ENCODE peak calls at places on chromosome 14, in five cellular contexts. X is IMR-90, J is neuronal stem cell, I is HepG2, S is A549. T is an unnamed sample.

GRCh38 chr14:79836577-79836976 is 374.7 kb downstream of the DIO2 start:
- DNase-seq in X (peak; percentile 66), J (no peak), I (no peak), S (no peak), T (no peak)

GRCh38 chr14:93464271-93464670 is 33.5 kb downstream of the UNC79 start:
- DNase-seq in X (no peak), J (no peak), I (no peak), S (no peak), T (no peak)

GRCh38 chr14:50741571-50741970 is 73.5 kb upstream of the SAV1 start:
- DNase-seq in X (peak; percentile 70), J (no peak), I (no peak), S (peak; percentile 46), T (peak; percentile 43)

GRCh38 chr14:29037428-29037827 is 270.8 kb downstream of the FOXG1 start:
- DNase-seq in X (peak; percentile 79), J (no peak), I (no peak), S (no peak), T (no peak)

GRCh38 chr14:71563754-71564153 is 368.5 kb upstream of the RGS6 start:
- DNase-seq in X (no peak), J (no peak), I (no peak), S (no peak), T (no peak)

GRCh38 chr14:21840765-21841164 is 167.1 kb upstream of the OR4E1 start:
- DNase-seq in X (no peak), J (no peak), I (no peak), S (peak; percentile 50), T (no peak)

GRCh38 chr14:49861581-49861922 is 9.0 kb upstream of the NEMF start:
- DNase-seq in X (peak; percentile 87), J (peak; percentile 74), I (no peak), S (peak; percentile 84), T (peak; percentile 61)

GRCh38 chr14:69666112-69666511 is 54.7 kb downstream of the SUSD6 start:
- DNase-seq in X (no peak), J (no peak), I (no peak), S (no peak), T (peak; percentile 3)

GRCh38 chr14:68346540-68347232 is 446.2 kb downstream of the ZFP36L1 start:
- DNase-seq in X (no peak), J (no peak), I (no peak), S (no peak), T (no peak)

GRCh38 chr14:68787235-68787727 is 5.6 kb downstream of the ZFP36L1 start:
- DNase-seq in X (no peak), J (no peak), I (no peak), S (peak; percentile 53), T (no peak)

GRCh38 chr14:103555559-103556337 is 6.7 kb downstream of the BAG5 start:
- DNase-seq in X (no peak), J (no peak), I (no peak), S (no peak), T (no peak)
- H3K4me2 ChIP-seq in X (no peak overlapping the region), J (no peak overlapping the region), I (no peak overlapping the region), S (no peak overlapping the region), T (no peak overlapping the region)

DNA sequence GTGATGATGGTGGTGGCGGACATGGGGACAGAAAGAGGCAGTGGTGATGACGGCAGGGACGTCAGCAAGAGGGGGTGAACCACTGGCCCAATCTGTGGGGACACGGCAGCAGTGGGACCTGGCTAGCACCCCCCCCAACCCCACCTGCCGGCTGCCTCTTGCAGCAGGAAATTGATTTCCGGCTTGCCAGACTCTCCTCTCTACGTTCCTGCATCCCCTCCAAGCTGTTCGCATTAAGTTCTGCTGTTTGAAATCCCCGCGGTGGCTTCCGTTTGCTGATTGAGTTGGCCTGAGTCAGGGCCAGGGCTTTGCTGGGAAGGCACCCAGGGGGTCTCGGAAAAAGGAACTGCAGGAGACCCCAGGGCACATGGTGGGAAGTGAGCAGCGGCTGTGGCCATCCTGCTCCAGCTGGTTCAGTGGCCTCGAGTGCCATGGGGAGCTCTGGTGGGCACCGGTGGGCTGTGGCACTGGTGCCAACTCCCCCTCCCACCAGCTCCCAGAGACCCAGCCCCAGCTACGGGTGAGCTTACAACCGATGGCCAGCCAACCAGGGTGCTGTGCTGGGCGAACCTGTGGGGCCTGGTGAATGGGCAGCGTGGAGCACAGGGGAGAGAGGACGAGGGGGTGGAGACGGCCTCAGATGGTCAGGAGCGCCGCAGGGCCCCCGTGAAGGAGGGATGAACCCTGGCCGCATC is 14.6 kb upstream of the NUDT14 start:
- DNase-seq in X (no peak), J (peak; percentile 31), I (no peak), S (no peak), T (no peak)
- H3K4me2 ChIP-seq in X (no peak overlapping the region), J (peak overlapping the region; percentile 71), I (peak overlapping the region; percentile 72), S (no peak overlapping the region), T (no peak overlapping the region)

GRCh38 chr14:104431929-104432541 is 147.5 kb upstream of the C14orf180 start:
- DNase-seq in X (no peak), J (no peak), I (no peak), S (no peak), T (no peak)
- H3K4me2 ChIP-seq in X (no peak overlapping the region), J (no peak overlapping the region), I (no peak overlapping the region), S (no peak overlapping the region), T (no peak overlapping the region)

GRCh38 chr14:61524936-61525292 is 170.4 kb upstream of the HIF1A start:
- DNase-seq in X (no peak), J (no peak), I (no peak), S (no peak), T (no peak)
- H3K4me2 ChIP-seq in X (no peak overlapping the region), J (no peak overlapping the region), I (peak overlapping the region; percentile 30), S (peak overlapping the region; percentile 74), T (peak overlapping the region; percentile 71)

T was measured in PC-9.